ENCODE peak calls at places on chromosomes 11 and 22, in nine cellular contexts. R, U, G, J, O, N, F, E and K are unnamed samples.

GRCh38 chr22:39997939-39998726 is 3.4 kb downstream of the FAM83F start:
- DNase-seq in R (peak; percentile 36), U (no peak), G (no peak), J (peak; percentile 96), O (peak; percentile 88), N (peak; percentile 84), F (no peak), E (no peak), K (no peak)

GRCh38 chr11:43955381-43956118 is 13.1 kb downstream of the C11orf96 start:
- DNase-seq in R (peak; percentile 35), U (no peak), G (no peak), J (no peak), O (no peak), N (peak; percentile 82), F (no peak), E (no peak), K (no peak)

GRCh38 chr11:94770563-94771120 is 2.5 kb downstream of the AMOTL1 start:
- DNase-seq in R (no peak), U (no peak), G (no peak), J (no peak), O (no peak), N (no peak), F (no peak), E (no peak), K (no peak)

GRCh38 chr11:2266586-2267305 is 3.6 kb downstream of the ASCL2 start:
- DNase-seq in R (no peak), U (no peak), G (no peak), J (no peak), O (peak; percentile 13), N (no peak), F (no peak), E (no peak), K (no peak)

GRCh38 chr11:29063630-29064361 is 953.0 kb downstream of the KCNA4 start:
- DNase-seq in R (peak; percentile 7), U (no peak), G (no peak), J (no peak), O (no peak), N (peak; percentile 4), F (no peak), E (no peak), K (no peak)

GRCh38 chr22:26952004-26952403 is 294.6 kb downstream of the MIAT start:
- DNase-seq in R (no peak), U (no peak), G (no peak), J (no peak), O (no peak), N (no peak), F (no peak), E (no peak), K (no peak)

GRCh38 chr11:11578542-11578941 is 43.3 kb downstream of the GALNT18 start:
- DNase-seq in R (no peak), U (no peak), G (no peak), J (no peak), O (no peak), N (no peak), F (no peak), E (no peak), K (no peak)

GRCh38 chr22:45207981-45208664 is 32.6 kb downstream of the KIAA0930 start:
- DNase-seq in R (peak; percentile 44), U (no peak), G (no peak), J (no peak), O (no peak), N (peak; percentile 42), F (peak; percentile 39), E (no peak), K (no peak)

GRCh38 chr22:48858121-48858520 is 969.6 kb downstream of the BRD1 start:
- DNase-seq in R (no peak), U (no peak), G (no peak), J (no peak), O (no peak), N (no peak), F (no peak), E (no peak), K (no peak)

GRCh38 chr11:130211144-130211543 is 51.6 kb downstream of the ST14 start:
- DNase-seq in R (no peak), U (no peak), G (no peak), J (no peak), O (peak; percentile 12), N (no peak), F (no peak), E (no peak), K (no peak)

GRCh38 chr11:266676-267439 is 11.3 kb upstream of the NLRP6 start:
- DNase-seq in R (no peak), U (peak; percentile 48), G (peak; percentile 38), J (no peak), O (no peak), N (no peak), F (no peak), E (no peak), K (peak; percentile 36)

GRCh38 chr11:102762414-102762813 is 18.0 kb downstream of the MMP10 start:
- DNase-seq in R (peak; percentile 69), U (no peak), G (no peak), J (no peak), O (no peak), N (peak; percentile 68), F (no peak), E (no peak), K (no peak)

GRCh38 chr11:134376150-134376921 is 35.7 kb downstream of the B3GAT1 start:
- DNase-seq in R (no peak), U (no peak), G (no peak), J (no peak), O (no peak), N (no peak), F (no peak), E (no peak), K (no peak)

GRCh38 chr11:68297812-68298658 is 14.4 kb upstream of the LRP5 start:
- DNase-seq in R (peak; percentile 70), U (peak; percentile 68), G (peak; percentile 68), J (peak; percentile 82), O (peak; percentile 95), N (peak; percentile 68), F (peak; percentile 31), E (peak; percentile 58), K (peak; percentile 76)

GRCh38 chr11:2301631-2302272 is at the start of the genes C11orf21 and TSPAN32:
- DNase-seq in R (peak; percentile 24), U (peak; percentile 100), G (peak; percentile 52), J (peak; percentile 5), O (peak; percentile 25), N (peak; percentile 63), F (no peak), E (peak; percentile 46), K (peak; percentile 63)

GRCh38 chr11:45182902-45183301 is 36.5 kb downstream of the PRDM11 start:
- DNase-seq in R (peak; percentile 32), U (no peak), G (no peak), J (peak; percentile 43), O (no peak), N (peak; percentile 37), F (no peak), E (no peak), K (no peak)

GRCh38 chr11:112265659-112266409 is 5.2 kb upstream of the PLET1 start:
- DNase-seq in R (peak; percentile 82), U (no peak), G (no peak), J (no peak), O (no peak), N (peak; percentile 15), F (no peak), E (no peak), K (no peak)

GRCh38 chr11:117444256-117445096 is 116.8 kb downstream of the CEP164 start:
- DNase-seq in R (no peak), U (no peak), G (no peak), J (no peak), O (no peak), N (no peak), F (no peak), E (no peak), K (no peak)

GRCh38 chr11:65851083-65851579 is 6.8 kb downstream of the CFL1 start:
- DNase-seq in R (peak; percentile 50), U (peak; percentile 53), G (no peak), J (peak; percentile 53), O (peak; percentile 55), N (peak; percentile 46), F (no peak), E (no peak), K (no peak)

GRCh38 chr11:12445001-12445400 is 67.6 kb downstream of the PARVA start:
- DNase-seq in R (no peak), U (no peak), G (no peak), J (no peak), O (no peak), N (no peak), F (no peak), E (no peak), K (no peak)

GRCh38 chr11:36210529-36210928 is 78.7 kb downstream of the COMMD9 start:
- DNase-seq in R (no peak), U (peak; percentile 65), G (no peak), J (no peak), O (no peak), N (no peak), F (no peak), E (no peak), K (no peak)

GRCh38 chr22:22731374-22731676 is 86.9 kb downstream of the GGTLC2 start:
- DNase-seq in R (no peak), U (no peak), G (no peak), J (no peak), O (no peak), N (no peak), F (no peak), E (no peak), K (no peak)

GRCh38 chr11:10564692-10565318 is 3.7 kb downstream of the LYVE1 start:
- DNase-seq in R (no peak), U (peak; percentile 31), G (no peak), J (no peak), O (no peak), N (peak; percentile 41), F (no peak), E (no peak), K (no peak)

GRCh38 chr11:127925430-127925829 is 661.9 kb downstream of the ETS1 start:
- DNase-seq in R (peak; percentile 41), U (no peak), G (no peak), J (no peak), O (no peak), N (peak; percentile 57), F (no peak), E (no peak), K (no peak)

GRCh38 chr11:130562549-130562948 is 114.1 kb downstream of the ADAMTS15 start:
- DNase-seq in R (no peak), U (no peak), G (no peak), J (no peak), O (no peak), N (no peak), F (no peak), E (no peak), K (no peak)

GRCh38 chr11:128835741-128836410 is 31.2 kb downstream of the KCNJ1 start:
- DNase-seq in R (no peak), U (no peak), G (no peak), J (no peak), O (no peak), N (peak; percentile 54), F (no peak), E (no peak), K (no peak)

GRCh38 chr11:67369801-67370284 is 3.6 kb downstream of the CLCF1 start:
- DNase-seq in R (peak; percentile 53), U (no peak), G (no peak), J (no peak), O (no peak), N (no peak), F (no peak), E (no peak), K (no peak)

GRCh38 chr22:49769691-49770315 is 57.9 kb downstream of the BRD1 start:
- DNase-seq in R (no peak), U (no peak), G (no peak), J (no peak), O (no peak), N (no peak), F (no peak), E (no peak), K (no peak)

GRCh38 chr11:13446444-13446843 is 16.6 kb downstream of the BTBD10 start:
- DNase-seq in R (peak; percentile 55), U (no peak), G (no peak), J (no peak), O (no peak), N (peak; percentile 52), F (no peak), E (no peak), K (no peak)

GRCh38 chr11:117290809-117291396 is at the start of gene BACE1-AS:
- DNase-seq in R (no peak), U (peak; percentile 7), G (no peak), J (no peak), O (no peak), N (no peak), F (no peak), E (no peak), K (no peak)

GRCh38 chr11:111635706-111636045 is 33.4 kb downstream of the SIK2 start:
- DNase-seq in R (peak; percentile 56), U (no peak), G (no peak), J (no peak), O (no peak), N (peak; percentile 80), F (peak; percentile 9), E (no peak), K (no peak)